ENCODE peak calls at places on chromosomes 1 and 21, in ten cellular contexts. Y is EL; Q is IMR-90; G is fibroblast of pulmonary artery; X is SW480; W is cerebellum; E is MCF 10A; B is cardiac muscle cell; Z is A172; O is stimulated activated naive CD8-positive, alpha-beta T cell treated with anti-CD3 and anti-CD28 coated beads, Interleukin-15, Interleukin-2, amounts not matched to agents 100 U/mL and 50 U/mL, for 24 hours. J is an unnamed sample.

GRCh38 chr1:6523566-6523965 is 30.7 kb downstream of the NOL9 start:
- DNase-seq in G (peak), Y (peak), O (no peak), X (peak), Q (peak), W (peak), E (peak), B (peak), Z (peak), J (no peak)

GRCh38 chr1:79271759-79272158 is 265.2 kb upstream of the ADGRL4 start:
- DNase-seq in B (no peak), Z (no peak), E (no peak), Y (no peak), W (no peak), G (no peak), Q (no peak), O (no peak), X (no peak), J (no peak)

GRCh38 chr1:153763365-153764225 is 11.6 kb upstream of the SLC27A3 start:
- DNase-seq in G (peak), W (no peak), X (no peak), Y (no peak), Z (no peak), E (no peak), Q (no peak), B (no peak), O (no peak), J (no peak)

GRCh38 chr1:22472596-22472995 is 20.9 kb downstream of the ZBTB40 start:
- DNase-seq in O (no peak), Y (peak), W (peak), G (no peak), E (peak), Z (no peak), B (no peak), Q (no peak), X (no peak), J (no peak)

GRCh38 chr1:119504831-119505230 is 2.2 kb upstream of the HSD3B1 start:
- DNase-seq in X (no peak), Q (no peak), O (no peak), W (no peak), B (no peak), G (no peak), Y (no peak), Z (no peak), E (no peak), J (no peak)

GRCh38 chr1:167093863-167094516 is at the start of gene STYXL2:
- DNase-seq in G (no peak), Z (no peak), B (peak), Q (no peak), E (no peak), W (no peak), O (no peak), X (no peak), Y (no peak), J (no peak)

GRCh38 chr1:7608628-7609295 is 162.3 kb upstream of the VAMP3 start:
- DNase-seq in Q (peak), E (no peak), B (no peak), W (no peak), Y (peak), O (no peak), X (no peak), Z (peak), G (no peak), J (no peak)

GRCh38 chr1:12460911-12461621 is 156.9 kb downstream of the DHRS3 start:
- DNase-seq in G (no peak), Z (no peak), Y (no peak), W (no peak), O (no peak), E (no peak), X (no peak), Q (peak), B (peak), J (no peak)

GRCh38 chr1:9442986-9443385 is 96.3 kb upstream of the SLC25A33 start:
- DNase-seq in O (no peak), Q (no peak), Z (no peak), E (no peak), G (no peak), X (no peak), Y (no peak), B (no peak), W (no peak), J (no peak)

GRCh38 chr1:234494049-234494448 is 15.1 kb upstream of the TARBP1 start:
- DNase-seq in Q (no peak), O (no peak), E (no peak), G (no peak), X (no peak), Y (no peak), Z (no peak), W (no peak), B (no peak), J (no peak)

GRCh38 chr1:42211224-42211623 is 46.7 kb upstream of the GUCA2A start:
- DNase-seq in Y (peak), Z (no peak), Q (peak), X (no peak), E (no peak), O (no peak), W (no peak), B (no peak), G (peak), J (no peak)

GRCh38 chr1:93148001-93148400 is 32.2 kb downstream of the TMED5 start:
- DNase-seq in Z (no peak), Y (peak), X (no peak), Q (peak), E (no peak), B (no peak), O (no peak), W (no peak), G (peak), J (no peak)

GRCh38 chr1:56868761-56869160 is 14.2 kb downstream of the C8A start:
- DNase-seq in Z (no peak), Y (no peak), W (no peak), Q (peak), B (no peak), O (no peak), G (no peak), X (no peak), E (no peak), J (no peak)

GRCh38 chr21:26686278-26686677 is 113.2 kb upstream of the CYYR1 start:
- DNase-seq in Z (peak), O (peak), B (no peak), E (peak), Y (peak), G (peak), W (no peak), X (peak), Q (peak), J (peak)

GRCh38 chr1:94974224-94974623 is 47.3 kb upstream of the CNN3 start:
- DNase-seq in B (no peak), Q (peak), X (no peak), E (no peak), O (no peak), Y (peak), G (peak), W (no peak), Z (no peak), J (no peak)

GRCh38 chr1:154745286-154745731 is 124.8 kb downstream of the KCNN3 start:
- DNase-seq in W (no peak), O (peak), Q (no peak), G (peak), E (no peak), X (no peak), Z (no peak), Y (no peak), B (no peak), J (no peak)

GRCh38 chr1:89659322-89660061 is 26.6 kb downstream of the LRRC8C start:
- DNase-seq in E (no peak), X (no peak), Q (no peak), O (no peak), W (no peak), Y (no peak), G (no peak), Z (no peak), B (peak), J (no peak)

GRCh38 chr21:16775056-16775455 is 737.8 kb upstream of the CXADR start:
- DNase-seq in X (no peak), Q (no peak), G (no peak), O (no peak), Z (no peak), E (no peak), B (no peak), Y (no peak), W (peak), J (no peak)

GRCh38 chr1:40939320-40940059 is 40.0 kb upstream of the CTPS1 start:
- DNase-seq in Z (no peak), X (peak), O (no peak), E (peak), Y (peak), B (no peak), G (peak), W (no peak), Q (peak), J (no peak)

GRCh38 chr1:9247894-9248293 is 13.3 kb downstream of the H6PD start:
- DNase-seq in E (no peak), Y (no peak), O (no peak), W (no peak), X (no peak), G (no peak), Q (no peak), B (no peak), Z (no peak), J (no peak)

GRCh38 chr1:37472281-37472680 is 2.1 kb upstream of the ZC3H12A start:
- DNase-seq in Y (no peak), Z (peak), O (no peak), X (no peak), E (peak), G (no peak), B (no peak), Q (no peak), W (no peak), J (peak)

GRCh38 chr1:30809514-30810263 is 52.1 kb upstream of the LAPTM5 start:
- DNase-seq in B (peak), Q (peak), W (no peak), G (peak), Z (peak), E (peak), O (no peak), X (no peak), Y (peak), J (peak)

GRCh38 chr1:184770176-184770575 is 15.5 kb upstream of the EDEM3 start:
- DNase-seq in G (no peak), Z (no peak), W (no peak), O (no peak), E (no peak), B (no peak), Q (no peak), X (no peak), Y (no peak), J (peak)